ENCODE peak calls at places on chromosome 18, in five cellular contexts. U is psoas muscle, T is IMR-90, C is left lung, I is pancreas. S is an unnamed sample. For H3K27me3, the result is how much of the 10 kb centered on the place peaks cover.

GRCh38 chr18:32548688-32549087 is 78.0 kb upstream of the GAREM1 start:
- DNase-seq in C (no peak), U (no peak), I (no peak), T (no peak), S (no peak)

GRCh38 chr18:70659026-70659726 is 370.3 kb downstream of the SOCS6 start:
- DNase-seq in U (no peak), I (no peak), C (no peak), T (peak), S (no peak)

GRCh38 chr18:74745658-74746403 is 148.2 kb downstream of the ZNF407 start:
- DNase-seq in U (no peak), T (peak), C (no peak), I (no peak), S (no peak)

GRCh38 chr18:73842795-73843394 is 304.7 kb downstream of the FBXO15 start:
- DNase-seq in C (no peak), I (peak), T (peak), U (peak), S (no peak)

GRCh38 chr18:46497129-46497528 is 159.9 kb downstream of the LOXHD1 start:
- DNase-seq in C (no peak), I (no peak), U (no peak), T (no peak), S (no peak)

GRCh38 chr18:51848702-51849101 is 491.3 kb upstream of the DCC start:
- DNase-seq in C (no peak), T (no peak), U (no peak), I (no peak), S (no peak)

GRCh38 chr18:73728657-73729056 is 419.0 kb downstream of the FBXO15 start:
- DNase-seq in U (no peak), I (no peak), C (no peak), T (no peak), S (no peak)

GRCh38 chr18:6281874-6282273 is 132.8 kb downstream of the L3MBTL4 start:
- DNase-seq in U (no peak), T (no peak), I (no peak), C (no peak), S (no peak)

GRCh38 chr18:3455938-3456685 is 6.1 kb downstream of the TGIF1 start:
- DNase-seq in U (no peak), T (peak), I (no peak), C (no peak), S (no peak)

GRCh38 chr18:24695168-24695567 is 234.7 kb downstream of the HRH4 start:
- DNase-seq in T (peak), I (no peak), U (no peak), C (no peak), S (no peak)

GRCh38 chr18:62979172-62979571 is 263.8 kb downstream of the PHLPP1 start:
- DNase-seq in U (peak), C (peak), I (no peak), T (peak), S (no peak)

GRCh38 chr18:24514439-24514838 is 54.0 kb downstream of the HRH4 start:
- DNase-seq in I (no peak), U (no peak), T (peak), C (no peak), S (no peak)

GRCh38 chr18:3083776-3084175 is 70.8 kb upstream of the LPIN2 start:
- DNase-seq in T (no peak), C (no peak), U (no peak), I (no peak), S (no peak)

GRCh38 chr18:58287626-58288289 is 243.7 kb downstream of the NEDD4L start:
- DNase-seq in U (no peak), I (no peak), T (no peak), C (no peak), S (no peak)

GRCh38 chr18:25113081-25113480 is 238.9 kb downstream of the ZNF521 start:
- DNase-seq in U (no peak), I (no peak), C (no peak), T (no peak), S (no peak)

GRCh38 chr18:28067346-28067745 is 109.6 kb downstream of the CDH2 start:
- DNase-seq in T (no peak), C (no peak), I (no peak), U (no peak), S (no peak)

GRCh38 chr18:37299471-37300304 is 265.9 kb downstream of the CELF4 start:
- DNase-seq in I (peak), C (peak), T (peak), U (peak), S (no peak)

GRCh38 chr18:60413944-60414547 is 41.5 kb upstream of the MC4R start:
- DNase-seq in I (no peak), C (no peak), T (peak), U (no peak), S (no peak)

GRCh38 chr18:58195278-58195721 is 151.3 kb downstream of the NEDD4L start:
- DNase-seq in T (no peak), I (peak), U (no peak), C (no peak), S (peak)

GRCh38 chr18:23283933-23284430 is 148.7 kb downstream of the CABLES1 start:
- DNase-seq in U (no peak), C (no peak), T (peak), I (no peak), S (no peak)

GRCh38 chr18:23920054-23920453 is 94.5 kb upstream of the TTC39C start:
- DNase-seq in C (no peak), I (no peak), T (peak), U (no peak), S (no peak)

GRCh38 chr18:21904856-21905255 is 164.3 kb downstream of the MIB1 start:
- DNase-seq in T (no peak), U (peak), C (no peak), I (peak), S (no peak)

GRCh38 chr18:23837591-23837990 is 148.3 kb downstream of the LAMA3 start:
- DNase-seq in C (no peak), I (no peak), T (peak), U (no peak), S (no peak)

GRCh38 chr18:58230438-58231179 is 186.6 kb downstream of the NEDD4L start:
- DNase-seq in C (no peak), I (no peak), T (peak), U (no peak), S (peak)

GRCh38 chr18:36931116-36931515 is 102.2 kb downstream of the KIAA1328 start:
- DNase-seq in I (no peak), C (no peak), T (no peak), U (no peak), S (no peak)

GRCh38 chr18:77081387-77081773 is 51.2 kb downstream of the MBP start:
- DNase-seq in T (peak), C (no peak), I (no peak), U (no peak), S (no peak)

GRCh38 chr18:25144835-25145234 is 207.1 kb downstream of the ZNF521 start:
- DNase-seq in I (no peak), T (peak), U (no peak), C (no peak), S (no peak)

GRCh38 chr18:5456577-5457466 is 87.0 kb downstream of the EPB41L3 start:
- DNase-seq in I (no peak), U (no peak), T (peak), C (no peak), S (no peak)

GRCh38 chr18:64037812-64038414 is 68.0 kb downstream of the SERPINB8 start:
- DNase-seq in I (no peak), C (no peak), U (no peak), T (peak), S (no peak)

GRCh38 chr18:57859314-57859713 is 56.2 kb upstream of the ATP8B1 start:
- DNase-seq in U (no peak), C (no peak), I (no peak), T (no peak), S (no peak)

GRCh38 chr18:46028536-46028891 is 43.5 kb downstream of the PSTPIP2 start:
- DNase-seq in I (no peak), U (no peak), T (no peak), C (no peak), S (no peak)

GRCh38 chr18:69874058-69874457 is 73.6 kb downstream of the CD226 start:
- DNase-seq in C (no peak), U (no peak), T (peak), I (no peak), S (no peak)

GRCh38 chr18:7165846-7166393 is 48.3 kb upstream of the LAMA1 start:
- DNase-seq in U (no peak), I (no peak), T (no peak), C (no peak), S (no peak)

GRCh38 chr18:57950542-57950941 is 93.5 kb upstream of the NEDD4L start:
- DNase-seq in U (no peak), T (no peak), I (no peak), C (no peak), S (no peak)

GRCh38 chr18:65380986-65381385 is 369.8 kb upstream of the CDH7 start:
- DNase-seq in I (no peak), C (no peak), U (no peak), T (no peak), S (no peak)

GRCh38 chr18:38534073-38534472 is 968.5 kb upstream of the CELF4 start:
- DNase-seq in C (no peak), T (no peak), U (no peak), I (no peak), S (no peak)

GRCh38 chr18:38539871-38540270 is 974.3 kb upstream of the CELF4 start:
- DNase-seq in C (no peak), U (no peak), T (no peak), I (no peak), S (no peak)

GRCh38 chr18:38545071-38545470 is 979.5 kb upstream of the CELF4 start:
- DNase-seq in U (no peak), C (no peak), I (no peak), T (no peak), S (no peak)

DNA sequence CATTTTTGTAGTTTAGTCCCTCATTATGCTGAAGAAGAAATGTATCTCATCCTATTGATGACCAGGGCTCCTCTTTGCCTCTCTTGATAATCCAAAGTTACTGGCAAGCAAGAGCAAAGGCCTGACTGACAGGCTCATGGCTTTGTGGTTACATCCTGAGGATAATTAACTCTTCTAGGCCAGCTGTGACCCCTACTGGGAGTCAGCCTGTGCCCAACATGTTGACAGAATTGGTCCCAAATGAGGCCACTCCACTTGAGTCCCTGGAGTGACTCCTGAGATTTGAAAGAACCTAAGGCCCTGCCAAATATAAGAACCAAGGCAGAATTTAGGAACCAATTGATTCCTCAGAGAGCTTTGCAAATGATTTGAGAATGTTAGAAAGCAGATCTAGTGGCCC is 973.8 kb upstream of the CELF4 start:
- DNase-seq in C (no peak), T (no peak), I (no peak), U (no peak), S (no peak)
- H3K4me3 ChIP-seq in C (no peak), T (no peak), I (no peak), U (no peak), S (no peak)

GRCh38 chr18:49859006-49859359 is 45.6 kb upstream of the ACAA2 start:
- DNase-seq in U (no peak), T (no peak), I (no peak), C (no peak), S (no peak)
- TF ChIP-seq CTCF in U (no peak), T (no peak), I (no peak), C (peak), S (no peak)

GRCh38 chr18:9871244-9871746 is 14.5 kb upstream of the TXNDC2 start:
- DNase-seq in I (no peak), C (no peak), U (no peak), T (no peak), S (no peak)

GRCh38 chr18:9868857-9869712 is 16.7 kb upstream of the TXNDC2 start:
- DNase-seq in U (no peak), T (no peak), C (no peak), I (no peak), S (no peak)

GRCh38 chr18:9872823-9873222 is 12.9 kb upstream of the TXNDC2 start:
- DNase-seq in U (no peak), T (no peak), C (no peak), I (no peak), S (no peak)

GRCh38 chr18:9869713-9870430 is 15.9 kb upstream of the TXNDC2 start:
- DNase-seq in C (no peak), I (no peak), U (no peak), T (peak), S (peak)

GRCh38 chr18:9870431-9871023 is 15.2 kb upstream of the TXNDC2 start:
- DNase-seq in C (no peak), U (no peak), I (no peak), T (no peak), S (no peak)
- H3K27me3 ChIP-seq in C (under half), U (under half), I (under half), T (under half), S (under half)

GRCh38 chr18:13566941-13567762 is 159.2 kb downstream of the FAM210A start:
- DNase-seq in U (peak), I (no peak), C (peak), T (no peak), S (peak)
- H3K4me3 ChIP-seq in U (no peak), I (no peak), C (no peak), T (no peak), S (peak)

S was measured in GM06990.